ENCODE peak calls at places on chromosomes 4 and X, in five cellular contexts. O, Z, V, R and X are unnamed samples.

GRCh38 chr4:185039508-185040273 is 21.4 kb downstream of the HELT start:
- DNase-seq in O (peak), R (no peak), Z (peak), V (no peak), X (peak)

GRCh38 chrX:120125444-120125843 is 9.7 kb upstream of the RHOXF1 start:
- DNase-seq in O (no peak), Z (no peak), V (no peak), R (no peak), X (no peak)

GRCh38 chr4:16794816-16795445 is 103.5 kb downstream of the LDB2 start:
- DNase-seq in R (no peak), O (no peak), V (no peak), Z (peak), X (peak)

GRCh38 chrX:129653985-129654651 is 638 bp downstream of the APLN start:
- DNase-seq in V (no peak), O (no peak), R (peak), Z (no peak), X (no peak)

GRCh38 chr4:139266208-139266582 is 13.8 kb downstream of the MGARP start:
- DNase-seq in R (no peak), V (no peak), O (no peak), Z (no peak), X (no peak)

GRCh38 chr4:118716304-118716703 is 31.1 kb downstream of the METTL14 start:
- DNase-seq in R (no peak), Z (no peak), V (no peak), O (no peak), X (no peak)

GRCh38 chr4:76028242-76028859 is 5.1 kb upstream of the CXCL10 start:
- DNase-seq in V (no peak), O (no peak), Z (peak), R (no peak), X (no peak)

GRCh38 chr4:152328595-152328994 is 207.3 kb downstream of the FBXW7 start:
- DNase-seq in V (no peak), O (no peak), Z (peak), R (no peak), X (no peak)

GRCh38 chr4:121150003-121150402 is 14.1 kb downstream of the TNIP3 start:
- DNase-seq in V (no peak), Z (no peak), R (no peak), O (no peak), X (no peak)

GRCh38 chr4:52555356-52555716 is 103.8 kb downstream of the USP46 start:
- DNase-seq in R (no peak), O (no peak), Z (no peak), V (no peak), X (no peak)

GRCh38 chr4:166143227-166143626 is 270.2 kb downstream of the TLL1 start:
- DNase-seq in O (no peak), Z (peak), V (no peak), R (no peak), X (no peak)

GRCh38 chr4:152168960-152169616 is 366.8 kb downstream of the FBXW7 start:
- DNase-seq in R (no peak), Z (peak), O (no peak), V (no peak), X (no peak)

GRCh38 chr4:80125252-80126177 is 52.5 kb upstream of the ANTXR2 start:
- DNase-seq in O (no peak), Z (peak), R (no peak), V (no peak), X (no peak)

GRCh38 chr4:37400326-37400881 is 155.9 kb downstream of the NWD2 start:
- DNase-seq in R (no peak), Z (no peak), V (no peak), O (no peak), X (no peak)

GRCh38 chrX:69618803-69619202 is 2.9 kb downstream of the EDA start:
- DNase-seq in R (no peak), O (no peak), V (no peak), Z (peak), X (no peak)

GRCh38 chr4:141686929-141687328 is 50.5 kb downstream of the IL15 start:
- DNase-seq in Z (no peak), O (no peak), R (no peak), V (no peak), X (no peak)

GRCh38 chr4:73193155-73193554 is 65.4 kb downstream of the ANKRD17 start:
- DNase-seq in O (no peak), R (no peak), Z (no peak), V (no peak), X (no peak)

GRCh38 chrX:148500428-148501120 is at the start of gene AFF2:
- DNase-seq in O (no peak), V (peak), Z (peak), R (peak), X (peak)

GRCh38 chr4:145480257-145480656 is 1.4 kb upstream of the SMAD1 start:
- DNase-seq in R (no peak), Z (no peak), V (no peak), O (no peak), X (no peak)

GRCh38 chr4:86334020-86334750 is 25.7 kb downstream of the MAPK10 start:
- DNase-seq in O (no peak), R (no peak), Z (no peak), V (no peak), X (no peak)

GRCh38 chrX:40581333-40581910 is 652 bp downstream of the ATP6AP2 start:
- DNase-seq in O (no peak), V (no peak), Z (peak), R (no peak), X (no peak)

GRCh38 chr4:21001490-21001889 is 301.2 kb downstream of the PACRGL start:
- DNase-seq in R (no peak), V (no peak), O (no peak), Z (no peak), X (no peak)

GRCh38 chr4:80049402-80049801 is 23.6 kb downstream of the ANTXR2 start:
- DNase-seq in V (no peak), Z (no peak), R (no peak), O (no peak), X (no peak)

GRCh38 chr4:74990276-74990675 is 57.4 kb downstream of the PARM1 start:
- DNase-seq in R (no peak), O (no peak), V (no peak), Z (no peak), X (no peak)

GRCh38 chr4:83034630-83035494 is at the start of gene COPS4:
- DNase-seq in R (peak), V (peak), Z (peak), O (peak), X (peak)

GRCh38 chrX:53262918-53263394 is 18.4 kb downstream of the IQSEC2 start:
- DNase-seq in Z (peak), O (no peak), R (no peak), V (no peak), X (no peak)

GRCh38 chr4:28296239-28296638 is 1435.6 kb downstream of the STIM2 start:
- DNase-seq in Z (no peak), V (no peak), O (no peak), R (no peak), X (no peak)

GRCh38 chr4:128517739-128518510 is 230.3 kb upstream of the PGRMC2 start:
- DNase-seq in R (peak), Z (peak), V (no peak), O (no peak), X (no peak)

GRCh38 chrX:103831803-103832544 is at the start of gene RAB9B:
- DNase-seq in Z (no peak), R (peak), O (no peak), V (peak), X (peak)

GRCh38 chr4:82681759-82682158 is 116.8 kb downstream of the SCD5 start:
- DNase-seq in Z (no peak), R (no peak), V (no peak), O (no peak), X (no peak)

GRCh38 chr4:41432889-41433288 is 105.1 kb upstream of the LIMCH1 start:
- DNase-seq in O (no peak), R (no peak), Z (peak), V (no peak), X (peak)

GRCh38 chr4:33537527-33537926 is 2706.8 kb downstream of the ARAP2 start:
- DNase-seq in V (no peak), O (no peak), R (no peak), Z (no peak), X (no peak)

GRCh38 chr4:137300776-137301175 is 231.5 kb downstream of the PCDH18 start:
- DNase-seq in O (no peak), V (no peak), Z (peak), R (no peak), X (no peak)

GRCh38 chr4:8589831-8590545 is 2.6 kb upstream of the CPZ start:
- DNase-seq in O (no peak), R (no peak), V (no peak), Z (no peak), X (no peak)